ENCODE peak calls at places on chromosome 10, in seven cellular contexts. Y is transverse colon, I is neural crest cell, C is AG09319, O is astrocyte of the spinal cord, X is GM23338, W is GM13977. T is an unnamed sample.
A peak's percentile ranks its signal among the peaks of the same experiment; 100 is the strongest.

GRCh38 chr10:61760943-61761824 is 98.5 kb downstream of the CABCOCO1 start:
- DNase-seq in Y (peak; percentile 26), I (no peak), O (peak; percentile 81), C (no peak), W (no peak), X (no peak), T (no peak)

GRCh38 chr10:71569775-71570588 is 149.6 kb downstream of the C10orf105 start:
- DNase-seq in I (peak; percentile 93), X (peak; percentile 90), O (peak; percentile 24), Y (peak; percentile 81), W (peak; percentile 83), C (no peak), T (peak; percentile 84)

GRCh38 chr10:71729023-71729649 is 9.6 kb upstream of the C10orf105 start:
- DNase-seq in W (no peak), Y (peak; percentile 86), I (no peak), X (no peak), C (no peak), O (no peak), T (no peak)

GRCh38 chr10:120396228-120396627 is 60.8 kb upstream of the PLPP4 start:
- DNase-seq in Y (no peak), O (no peak), I (no peak), C (no peak), X (no peak), W (no peak), T (no peak)

GRCh38 chr10:4931587-4931986 is 31.6 kb upstream of the AKR1C1 start:
- DNase-seq in I (no peak), X (no peak), C (no peak), Y (no peak), O (no peak), W (no peak), T (no peak)

GRCh38 chr10:5385224-5385623 is 19.4 kb downstream of the TUBAL3 start:
- DNase-seq in Y (no peak), I (no peak), C (no peak), O (no peak), W (no peak), X (peak; percentile 58), T (no peak)

GRCh38 chr10:27450225-27450624 is 53.9 kb upstream of the RAB18 start:
- DNase-seq in W (no peak), I (no peak), X (no peak), C (no peak), O (no peak), Y (no peak), T (no peak)

GRCh38 chr10:11237571-11237970 is 219.9 kb downstream of the CELF2 start:
- DNase-seq in X (no peak), W (no peak), O (no peak), Y (no peak), C (no peak), I (no peak), T (no peak)

GRCh38 chr10:110495731-110496552 is 1.8 kb upstream of the DUSP5 start:
- DNase-seq in W (peak; percentile 53), I (no peak), X (peak; percentile 62), C (no peak), Y (peak; percentile 46), O (peak; percentile 96), T (peak; percentile 56)

GRCh38 chr10:44862006-44862751 is 49.0 kb upstream of the TMEM72 start:
- DNase-seq in O (no peak), I (no peak), C (no peak), X (no peak), Y (no peak), W (peak; percentile 8), T (no peak)

GRCh38 chr10:99775850-99776249 is 6.6 kb upstream of the ABCC2 start:
- DNase-seq in Y (no peak), X (no peak), W (no peak), I (no peak), C (peak; percentile 68), O (peak; percentile 81), T (no peak)

GRCh38 chr10:61751599-61751998 is 88.9 kb downstream of the CABCOCO1 start:
- DNase-seq in C (no peak), I (no peak), O (no peak), Y (no peak), W (no peak), X (no peak), T (no peak)

GRCh38 chr10:21961847-21962246 is 41.7 kb downstream of the DNAJC1 start:
- DNase-seq in I (no peak), O (no peak), W (no peak), C (no peak), Y (no peak), X (no peak), T (no peak)

GRCh38 chr10:31878486-31878885 is 50.1 kb downstream of the ARHGAP12 start:
- DNase-seq in W (no peak), O (no peak), Y (no peak), C (no peak), I (no peak), X (no peak), T (no peak)

GRCh38 chr10:3475367-3475766 is 302.8 kb upstream of the PITRM1 start:
- DNase-seq in W (no peak), Y (no peak), O (no peak), X (no peak), C (no peak), I (no peak), T (no peak)

GRCh38 chr10:95290801-95291633 is at the start of gene PDLIM1:
- DNase-seq in W (peak; percentile 93), O (peak; percentile 57), I (peak; percentile 51), X (peak; percentile 81), C (no peak), Y (peak; percentile 89), T (peak; percentile 89)

GRCh38 chr10:113620486-113620885 is 43.4 kb downstream of the NRAP start:
- DNase-seq in O (no peak), Y (no peak), I (no peak), X (no peak), W (no peak), C (no peak), T (no peak)

GRCh38 chr10:120940299-120940900 is 89.2 kb downstream of the WDR11 start:
- DNase-seq in W (no peak), X (peak; percentile 61), C (no peak), I (no peak), O (no peak), Y (no peak), T (no peak)

GRCh38 chr10:13302821-13303555 is 3.1 kb upstream of the PHYH start:
- DNase-seq in C (no peak), Y (no peak), O (no peak), W (no peak), I (no peak), X (no peak), T (no peak)

GRCh38 chr10:127801302-127801701 is 64.3 kb downstream of the FOXI2 start:
- DNase-seq in O (no peak), C (no peak), W (no peak), Y (no peak), I (no peak), X (peak; percentile 7), T (no peak)

GRCh38 chr10:127802532-127803055 is 65.6 kb downstream of the FOXI2 start:
- DNase-seq in X (peak; percentile 6), Y (no peak), W (no peak), O (no peak), I (no peak), C (no peak), T (no peak)

GRCh38 chr10:127797339-127797738 is 60.4 kb downstream of the FOXI2 start:
- DNase-seq in C (no peak), I (no peak), W (peak; percentile 28), X (no peak), Y (no peak), O (peak; percentile 4), T (peak; percentile 39)

GRCh38 chr10:127798116-127798515 is 61.1 kb downstream of the FOXI2 start:
- DNase-seq in O (no peak), X (no peak), W (no peak), Y (no peak), C (no peak), I (no peak), T (no peak)
- TF ChIP-seq CTCF in O (no peak), X (no peak), W (no peak), Y (no peak), C (no peak), I (no peak), T (no peak)

DNA sequence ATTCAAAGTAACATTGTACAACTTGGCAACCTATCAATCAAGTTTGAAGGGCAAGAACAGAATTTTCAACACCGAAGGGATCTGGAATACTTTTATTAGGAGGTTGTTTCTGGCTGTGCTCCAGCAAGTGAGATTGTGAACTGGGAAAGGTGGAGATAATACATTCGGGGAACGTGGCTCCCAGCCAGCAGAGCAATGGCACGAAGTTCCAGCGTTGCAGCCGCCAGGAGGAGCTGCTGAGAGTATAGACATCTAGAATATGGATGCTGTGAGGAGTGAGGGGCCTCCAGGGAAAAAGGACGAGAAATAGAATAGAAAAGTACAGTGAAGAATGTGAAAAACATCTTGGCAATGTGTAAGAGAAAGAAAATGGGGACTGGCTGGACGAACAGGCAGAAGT is 69.5 kb downstream of the TCERG1L start:
- DNase-seq in C (no peak), O (no peak), X (peak; percentile 55), W (no peak), I (peak; percentile 58), Y (no peak), T (no peak)
- TF ChIP-seq CTCF in C (no peak), O (no peak), X (peak; percentile 49), W (peak; percentile 18), I (peak; percentile 70), Y (no peak), T (no peak)

GRCh38 chr10:104780165-104780564 is 139.1 kb downstream of the SORCS3 start:
- DNase-seq in C (no peak), O (no peak), Y (no peak), W (no peak), I (no peak), X (no peak), T (no peak)

GRCh38 chr10:104779701-104780100 is 138.6 kb downstream of the SORCS3 start:
- DNase-seq in O (no peak), X (no peak), Y (no peak), I (no peak), C (no peak), W (no peak), T (no peak)

GRCh38 chr10:104780946-104781345 is 139.9 kb downstream of the SORCS3 start:
- DNase-seq in O (no peak), Y (no peak), W (no peak), C (no peak), X (no peak), I (no peak), T (no peak)

GRCh38 chr10:104777086-104777799 is 136.2 kb downstream of the SORCS3 start:
- DNase-seq in I (no peak), C (no peak), O (no peak), X (peak; percentile 35), W (no peak), Y (no peak), T (no peak)
- TF ChIP-seq CTCF in I (peak; percentile 29), C (no peak), O (no peak), X (peak; percentile 65), W (no peak), Y (no peak), T (no peak)

GRCh38 chr10:103049237-103049636 is 131.1 kb downstream of the CNNM2 start:
- DNase-seq in Y (no peak), W (no peak), C (no peak), I (no peak), X (no peak), O (no peak), T (no peak)

GRCh38 chr10:103057980-103058568 is 135.0 kb downstream of the NT5C2 start:
- DNase-seq in I (no peak), O (no peak), Y (no peak), X (no peak), W (no peak), C (no peak), T (no peak)

GRCh38 chr10:103055105-103055504 is 137.0 kb downstream of the CNNM2 start:
- DNase-seq in W (no peak), C (no peak), O (no peak), X (no peak), I (no peak), Y (no peak), T (no peak)

GRCh38 chr10:103054621-103055020 is 136.5 kb downstream of the CNNM2 start:
- DNase-seq in Y (no peak), X (no peak), C (no peak), O (no peak), W (no peak), I (no peak), T (no peak)

GRCh38 chr10:103053659-103054581 is 135.8 kb downstream of the CNNM2 start:
- DNase-seq in W (peak; percentile 70), C (peak; percentile 63), X (peak; percentile 83), I (peak; percentile 36), Y (peak; percentile 51), O (peak; percentile 79), T (peak; percentile 72)
- TF ChIP-seq CTCF in W (peak; percentile 71), C (peak; percentile 66), X (peak; percentile 73), I (peak; percentile 52), Y (no peak), O (peak; percentile 69), T (peak; percentile 47)

T was measured in GM10248.